ENCODE peak calls at places on chromosomes 16 and 17, in six cellular contexts. One of them, this sample, is unnamed.

GRCh38 chr17:27446569-27447301 is 9.5 kb upstream of the KSR1 start:
- DNase-seq in left lung: no peak
- DNase-seq in ovary: no peak
- DNase-seq in fibroblast of lung: peak; percentile 100
- DNase-seq in colonic mucosa: no peak
- DNase-seq in cardiac muscle cell: no peak
- DNase-seq in this sample: no peak

GRCh38 chr16:82138478-82139285 is 31.3 kb downstream of the MPHOSPH6 start:
- DNase-seq in left lung: no peak
- DNase-seq in ovary: no peak
- DNase-seq in fibroblast of lung: no peak
- DNase-seq in colonic mucosa: no peak
- DNase-seq in cardiac muscle cell: no peak
- DNase-seq in this sample: no peak

GRCh38 chr16:72664122-72664479 is 383.8 kb downstream of the ZFHX3 start:
- DNase-seq in left lung: no peak
- DNase-seq in ovary: no peak
- DNase-seq in fibroblast of lung: no peak
- DNase-seq in colonic mucosa: no peak
- DNase-seq in cardiac muscle cell: no peak
- DNase-seq in this sample: no peak

GRCh38 chr17:28282596-28282995 is 36.4 kb upstream of the TMEM97 start:
- DNase-seq in left lung: no peak
- DNase-seq in ovary: no peak
- DNase-seq in fibroblast of lung: peak; percentile 86
- DNase-seq in colonic mucosa: no peak
- DNase-seq in cardiac muscle cell: peak; percentile 8
- DNase-seq in this sample: no peak

GRCh38 chr16:65068151-65068740 is 53.6 kb downstream of the CDH11 start:
- DNase-seq in left lung: no peak
- DNase-seq in ovary: no peak
- DNase-seq in fibroblast of lung: peak; percentile 81
- DNase-seq in colonic mucosa: no peak
- DNase-seq in cardiac muscle cell: no peak
- DNase-seq in this sample: no peak

GRCh38 chr17:8839410-8839935 is 28.0 kb downstream of the PIK3R6 start:
- DNase-seq in left lung: no peak
- DNase-seq in ovary: no peak
- DNase-seq in fibroblast of lung: no peak
- DNase-seq in colonic mucosa: no peak
- DNase-seq in cardiac muscle cell: no peak
- DNase-seq in this sample: no peak

GRCh38 chr16:15041260-15042011 is 14.4 kb downstream of the NTAN1 start:
- DNase-seq in left lung: peak; percentile 86
- DNase-seq in ovary: peak; percentile 74
- DNase-seq in fibroblast of lung: peak; percentile 81
- DNase-seq in colonic mucosa: peak; percentile 78
- DNase-seq in cardiac muscle cell: no peak
- DNase-seq in this sample: no peak

GRCh38 chr16:72990003-72990521 is 57.9 kb downstream of the ZFHX3 start:
- DNase-seq in left lung: no peak
- DNase-seq in ovary: no peak
- DNase-seq in fibroblast of lung: peak; percentile 88
- DNase-seq in colonic mucosa: peak; percentile 69
- DNase-seq in cardiac muscle cell: no peak
- DNase-seq in this sample: no peak

GRCh38 chr16:15572329-15573001 is 70.5 kb downstream of the MARF1 start:
- DNase-seq in left lung: no peak
- DNase-seq in ovary: no peak
- DNase-seq in fibroblast of lung: peak; percentile 89
- DNase-seq in colonic mucosa: peak; percentile 61
- DNase-seq in cardiac muscle cell: no peak
- DNase-seq in this sample: no peak

GRCh38 chr16:66569827-66570405 is 3.7 kb downstream of the CMTM1 start:
- DNase-seq in left lung: no peak
- DNase-seq in ovary: no peak
- DNase-seq in fibroblast of lung: peak; percentile 74
- DNase-seq in colonic mucosa: no peak
- DNase-seq in cardiac muscle cell: no peak
- DNase-seq in this sample: no peak

GRCh38 chr17:17710728-17711541 is 29.7 kb downstream of the RAI1 start:
- DNase-seq in left lung: peak; percentile 89
- DNase-seq in ovary: peak; percentile 71
- DNase-seq in fibroblast of lung: peak; percentile 83
- DNase-seq in colonic mucosa: peak; percentile 91
- DNase-seq in cardiac muscle cell: no peak
- DNase-seq in this sample: no peak

GRCh38 chr16:70702624-70703023 is 16.8 kb upstream of the MTSS2 start:
- DNase-seq in left lung: no peak
- DNase-seq in ovary: no peak
- DNase-seq in fibroblast of lung: no peak
- DNase-seq in colonic mucosa: no peak
- DNase-seq in cardiac muscle cell: no peak
- DNase-seq in this sample: no peak
- H3K4me1 ChIP-seq in left lung: peaks cover 48% of the 10 kb centered on the region
- H3K4me1 ChIP-seq in ovary: peaks cover 25% of the 10 kb centered on the region
- H3K4me1 ChIP-seq in fibroblast of lung: peaks cover 59% of the 10 kb centered on the region
- H3K4me1 ChIP-seq in colonic mucosa: no peaks in the 10 kb centered on the region
- H3K4me1 ChIP-seq in cardiac muscle cell: peaks cover 46% of the 10 kb centered on the region
- H3K4me1 ChIP-seq in this sample: peaks cover under 1% of the 10 kb centered on the region

DNA sequence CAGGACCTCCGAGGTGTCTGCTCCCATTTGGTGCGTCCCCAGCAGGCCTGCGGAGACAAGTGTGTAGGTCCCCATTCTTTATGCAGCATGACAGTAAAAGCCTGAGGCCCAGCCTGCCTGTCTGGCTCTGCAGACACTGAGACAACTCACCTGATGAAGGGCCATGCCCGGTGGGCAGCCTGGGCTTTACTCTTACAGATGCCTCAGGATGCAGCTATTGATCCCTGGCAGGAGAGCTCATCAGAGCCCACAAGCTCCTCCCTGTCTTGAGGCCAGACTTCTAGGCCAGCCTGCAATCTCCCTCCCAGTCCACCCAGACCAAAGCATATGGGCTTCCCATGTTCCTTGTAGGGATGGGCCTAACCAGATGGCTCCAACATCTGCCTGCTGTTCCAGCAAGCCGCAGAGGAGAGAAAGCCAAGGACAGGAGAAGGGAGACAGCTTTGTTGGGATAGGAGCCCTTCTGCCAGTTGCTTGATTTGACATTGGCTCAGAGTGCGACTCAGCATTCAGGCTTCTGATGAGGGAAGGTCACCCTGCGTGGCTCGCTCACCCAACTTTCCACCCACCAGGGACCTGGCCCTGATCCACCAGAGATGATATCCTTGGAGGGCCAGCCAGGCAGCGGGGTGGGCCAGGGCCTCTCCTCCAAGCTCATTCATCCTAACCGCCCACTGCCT is 87.5 kb downstream of the SOCS1 start:
- DNase-seq in left lung: peak; percentile 45
- DNase-seq in ovary: no peak
- DNase-seq in fibroblast of lung: peak; percentile 31
- DNase-seq in colonic mucosa: no peak
- DNase-seq in cardiac muscle cell: no peak
- DNase-seq in this sample: no peak
- H3K4me1 ChIP-seq in left lung: no peaks in the 10 kb centered on the region
- H3K4me1 ChIP-seq in ovary: peaks cover 2% of the 10 kb centered on the region
- H3K4me1 ChIP-seq in fibroblast of lung: no peaks in the 10 kb centered on the region
- H3K4me1 ChIP-seq in colonic mucosa: no peaks in the 10 kb centered on the region
- H3K4me1 ChIP-seq in cardiac muscle cell: peaks cover 12% of the 10 kb centered on the region
- H3K4me1 ChIP-seq in this sample: no peaks in the 10 kb centered on the region

GRCh38 chr16:85386467-85387170 is 226.5 kb upstream of the GSE1 start:
- DNase-seq in left lung: peak; percentile 37
- DNase-seq in ovary: peak; percentile 14
- DNase-seq in fibroblast of lung: no peak
- DNase-seq in colonic mucosa: peak; percentile 14
- DNase-seq in cardiac muscle cell: no peak
- DNase-seq in this sample: no peak
- H3K4me1 ChIP-seq in left lung: peaks cover 8% of the 10 kb centered on the region
- H3K4me1 ChIP-seq in ovary: peaks cover 2% of the 10 kb centered on the region
- H3K4me1 ChIP-seq in fibroblast of lung: peaks cover 12% of the 10 kb centered on the region
- H3K4me1 ChIP-seq in colonic mucosa: no peaks in the 10 kb centered on the region
- H3K4me1 ChIP-seq in cardiac muscle cell: peaks cover 14% of the 10 kb centered on the region
- H3K4me1 ChIP-seq in this sample: no peaks in the 10 kb centered on the region

GRCh38 chr16:1691276-1691675 is 13.2 kb downstream of the JPT2 start:
- DNase-seq in left lung: no peak
- DNase-seq in ovary: no peak
- DNase-seq in fibroblast of lung: peak; percentile 32
- DNase-seq in colonic mucosa: no peak
- DNase-seq in cardiac muscle cell: no peak
- DNase-seq in this sample: no peak
- H3K4me1 ChIP-seq in left lung: no peaks in the 10 kb centered on the region
- H3K4me1 ChIP-seq in ovary: no peaks in the 10 kb centered on the region
- H3K4me1 ChIP-seq in fibroblast of lung: peaks cover 5% of the 10 kb centered on the region
- H3K4me1 ChIP-seq in colonic mucosa: no peaks in the 10 kb centered on the region
- H3K4me1 ChIP-seq in cardiac muscle cell: no peaks in the 10 kb centered on the region
- H3K4me1 ChIP-seq in this sample: no peaks in the 10 kb centered on the region

GRCh38 chr16:27430512-27430911 is 28.5 kb downstream of the IL21R start:
- DNase-seq in left lung: no peak
- DNase-seq in ovary: no peak
- DNase-seq in fibroblast of lung: no peak
- DNase-seq in colonic mucosa: no peak
- DNase-seq in cardiac muscle cell: no peak
- DNase-seq in this sample: peak; percentile 17
- H3K4me1 ChIP-seq in left lung: peaks cover 17% of the 10 kb centered on the region
- H3K4me1 ChIP-seq in ovary: no peaks in the 10 kb centered on the region
- H3K4me1 ChIP-seq in fibroblast of lung: peaks cover 6% of the 10 kb centered on the region
- H3K4me1 ChIP-seq in colonic mucosa: no peaks in the 10 kb centered on the region
- H3K4me1 ChIP-seq in cardiac muscle cell: no peaks in the 10 kb centered on the region
- H3K4me1 ChIP-seq in this sample: peaks cover 26% of the 10 kb centered on the region

GRCh38 chr16:87616556-87616955 is 14.2 kb downstream of the JPH3 start:
- DNase-seq in left lung: no peak
- DNase-seq in ovary: no peak
- DNase-seq in fibroblast of lung: no peak
- DNase-seq in colonic mucosa: no peak
- DNase-seq in cardiac muscle cell: no peak
- DNase-seq in this sample: no peak
- H3K4me1 ChIP-seq in left lung: no peaks in the 10 kb centered on the region
- H3K4me1 ChIP-seq in ovary: no peaks in the 10 kb centered on the region
- H3K4me1 ChIP-seq in fibroblast of lung: no peaks in the 10 kb centered on the region
- H3K4me1 ChIP-seq in colonic mucosa: no peaks in the 10 kb centered on the region
- H3K4me1 ChIP-seq in cardiac muscle cell: no peaks in the 10 kb centered on the region
- H3K4me1 ChIP-seq in this sample: no peaks in the 10 kb centered on the region

GRCh38 chr17:78897639-78897996 is 5.4 kb downstream of the CEP295NL start:
- DNase-seq in left lung: no peak
- DNase-seq in ovary: no peak
- DNase-seq in fibroblast of lung: no peak
- DNase-seq in colonic mucosa: no peak
- DNase-seq in cardiac muscle cell: no peak
- DNase-seq in this sample: no peak
- H3K4me1 ChIP-seq in left lung: peaks cover 50% of the 10 kb centered on the region
- H3K4me1 ChIP-seq in ovary: peaks cover 42% of the 10 kb centered on the region
- H3K4me1 ChIP-seq in fibroblast of lung: peaks cover 21% of the 10 kb centered on the region
- H3K4me1 ChIP-seq in colonic mucosa: no peaks in the 10 kb centered on the region
- H3K4me1 ChIP-seq in cardiac muscle cell: peaks cover 7% of the 10 kb centered on the region
- H3K4me1 ChIP-seq in this sample: no peaks in the 10 kb centered on the region

This sample was measured in CD8-positive, alpha-beta memory T cell.